ENCODE peak calls at places on chromosomes 12 and 14, in nine cellular contexts. P is uterus, M is suprapubic skin, Q is K562, B is heart left ventricle, V is body of pancreas, Z is tibial nerve, A is transverse colon, E is H1. N is an unnamed sample.

GRCh38 chr12:109461846-109462766 is 15.0 kb downstream of the KCTD10 start:
- DNase-seq in P (peak; percentile 88), A (peak; percentile 85), Q (peak; percentile 45), E (no peak), M (peak; percentile 94), Z (peak; percentile 89), V (peak; percentile 59), B (peak; percentile 91), N (peak; percentile 92)

GRCh38 chr14:22685467-22685866 is 41.3 kb upstream of the OR6J1 start:
- DNase-seq in V (no peak), B (no peak), E (no peak), M (no peak), Z (no peak), A (no peak), P (no peak), Q (no peak), N (no peak)

GRCh38 chr12:59787610-59788009 is 191.8 kb downstream of the SLC16A7 start:
- DNase-seq in M (no peak), A (no peak), P (no peak), Q (no peak), E (no peak), B (no peak), V (no peak), Z (no peak), N (no peak)

GRCh38 chr12:39892146-39892545 is 213.7 kb downstream of the SLC2A13 start:
- DNase-seq in M (no peak), B (no peak), E (no peak), Z (no peak), Q (no peak), A (no peak), V (peak; percentile 21), P (no peak), N (no peak)

GRCh38 chr14:105974902-105975301 is 448.5 kb downstream of the TMEM121 start:
- DNase-seq in V (no peak), B (no peak), M (no peak), A (peak; percentile 19), Q (peak; percentile 41), Z (no peak), E (peak; percentile 37), P (no peak), N (no peak)

GRCh38 chr14:22900088-22900799 is 17.2 kb downstream of the REM2 start:
- DNase-seq in E (peak; percentile 58), V (peak; percentile 21), Q (peak; percentile 71), P (no peak), A (peak; percentile 44), M (no peak), B (no peak), Z (peak; percentile 78), N (peak; percentile 35)

GRCh38 chr12:49342066-49342913 is 4.4 kb upstream of the DNAJC22 start:
- DNase-seq in M (peak; percentile 85), Q (peak; percentile 94), B (peak; percentile 88), A (peak; percentile 88), Z (peak; percentile 40), P (peak; percentile 73), E (peak; percentile 99), V (peak; percentile 82), N (peak; percentile 86)

GRCh38 chr12:54172102-54172630 is 16.6 kb downstream of the SMUG1 start:
- DNase-seq in V (no peak), Z (no peak), E (no peak), A (no peak), B (no peak), Q (no peak), M (no peak), P (no peak), N (no peak)

GRCh38 chr14:70804556-70805162 is 4.7 kb downstream of the MAP3K9 start:
- DNase-seq in M (no peak), E (no peak), V (no peak), P (no peak), A (no peak), Z (no peak), Q (no peak), B (no peak), N (no peak)

GRCh38 chr12:118013283-118013682 is 3.2 kb upstream of the RFC5 start:
- DNase-seq in M (no peak), E (no peak), Z (no peak), B (no peak), P (no peak), V (no peak), Q (no peak), A (no peak), N (no peak)

GRCh38 chr14:75221797-75222196 is 45.4 kb upstream of the TMED10 start:
- DNase-seq in B (no peak), A (no peak), E (no peak), V (no peak), Z (no peak), M (no peak), P (no peak), Q (no peak), N (no peak)

GRCh38 chr14:75220097-75220496 is 43.7 kb upstream of the TMED10 start:
- DNase-seq in V (no peak), E (no peak), P (no peak), M (no peak), B (no peak), Z (no peak), A (no peak), Q (no peak), N (no peak)

GRCh38 chr14:75223664-75224154 is 47.3 kb upstream of the TMED10 start:
- DNase-seq in P (no peak), Q (no peak), M (no peak), E (no peak), Z (no peak), B (no peak), A (peak; percentile 51), V (peak; percentile 66), N (no peak)

GRCh38 chr14:75224561-75224960 is 48.1 kb upstream of the TMED10 start:
- DNase-seq in V (no peak), P (no peak), M (no peak), Q (no peak), B (no peak), A (no peak), E (no peak), Z (no peak), N (no peak)

DNA sequence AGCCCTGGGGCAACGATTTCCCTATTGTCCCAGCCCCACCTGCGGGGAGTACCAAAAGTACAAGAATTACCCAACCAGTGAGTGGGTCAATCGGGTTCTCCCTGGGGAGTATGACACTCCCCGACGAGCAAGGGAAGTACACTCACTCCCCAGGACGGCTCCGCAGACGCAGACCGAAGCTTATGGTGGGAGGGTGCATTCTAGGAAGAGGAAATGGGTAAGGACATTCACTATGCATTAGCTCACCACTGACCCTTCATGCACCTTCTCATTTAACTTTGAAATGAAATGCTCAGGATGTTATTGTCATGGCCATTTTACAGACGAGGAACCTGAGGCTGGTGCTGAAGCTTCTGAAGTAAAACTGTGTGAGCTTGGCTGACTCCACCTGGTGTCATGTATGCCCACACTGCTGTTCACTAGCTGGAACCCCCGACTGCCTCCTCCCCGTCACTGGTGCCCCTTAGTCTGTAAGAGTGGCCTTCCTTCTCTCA is 45.8 kb upstream of the TMED10 start:
- DNase-seq in B (no peak), M (no peak), A (no peak), E (no peak), Z (no peak), P (no peak), Q (no peak), V (no peak), N (no peak)
- TF ChIP-seq POLR2A in B (no peak), M (no peak), A (no peak), E (no peak), Z (no peak), P (no peak), Q (no peak), V (no peak), N (no peak)

GRCh38 chr14:95156765-95157194 is 549 bp downstream of the DICER1 start:
- DNase-seq in B (peak; percentile 72), E (peak; percentile 58), P (peak; percentile 35), M (peak; percentile 67), Q (no peak), A (peak; percentile 36), Z (peak; percentile 12), V (peak; percentile 60), N (peak; percentile 66)

GRCh38 chr14:95155044-95155443 is 2.3 kb downstream of the DICER1 start:
- DNase-seq in P (no peak), M (no peak), Z (no peak), E (no peak), B (no peak), V (no peak), A (no peak), Q (no peak), N (no peak)

GRCh38 chr14:95156153-95156764 is 1.1 kb downstream of the DICER1 start:
- DNase-seq in P (no peak), A (no peak), V (no peak), Q (no peak), M (no peak), Z (no peak), B (no peak), E (no peak), N (peak; percentile 17)

GRCh38 chr14:95157195-95157986 is at the start of gene DICER1:
- DNase-seq in A (peak; percentile 98), E (peak; percentile 98), B (peak; percentile 99), V (peak; percentile 98), Z (peak; percentile 98), M (peak; percentile 98), P (peak; percentile 98), Q (peak; percentile 100), N (peak; percentile 98)

GRCh38 chr14:95157987-95158712 is 821 bp upstream of the DICER1 start:
- DNase-seq in E (no peak), M (no peak), P (no peak), B (no peak), Q (peak; percentile 17), Z (no peak), V (no peak), A (no peak), N (no peak)
- TF ChIP-seq POLR2A in E (no peak), M (no peak), P (no peak), B (no peak), Q (no peak), Z (no peak), V (no peak), A (no peak), N (no peak)

GRCh38 chr14:37363661-37364060 is 165.9 kb downstream of the MIPOL1 start:
- DNase-seq in E (no peak), V (no peak), Q (no peak), P (no peak), B (no peak), A (no peak), Z (no peak), M (no peak), N (no peak)

GRCh38 chr14:37369446-37369845 is 171.7 kb downstream of the MIPOL1 start:
- DNase-seq in V (no peak), Z (no peak), B (no peak), A (no peak), E (no peak), P (no peak), Q (no peak), M (no peak), N (no peak)
- TF ChIP-seq POLR2A in V (no peak), Z (no peak), B (no peak), A (no peak), E (no peak), P (no peak), Q (no peak), M (no peak), N (no peak)

DNA sequence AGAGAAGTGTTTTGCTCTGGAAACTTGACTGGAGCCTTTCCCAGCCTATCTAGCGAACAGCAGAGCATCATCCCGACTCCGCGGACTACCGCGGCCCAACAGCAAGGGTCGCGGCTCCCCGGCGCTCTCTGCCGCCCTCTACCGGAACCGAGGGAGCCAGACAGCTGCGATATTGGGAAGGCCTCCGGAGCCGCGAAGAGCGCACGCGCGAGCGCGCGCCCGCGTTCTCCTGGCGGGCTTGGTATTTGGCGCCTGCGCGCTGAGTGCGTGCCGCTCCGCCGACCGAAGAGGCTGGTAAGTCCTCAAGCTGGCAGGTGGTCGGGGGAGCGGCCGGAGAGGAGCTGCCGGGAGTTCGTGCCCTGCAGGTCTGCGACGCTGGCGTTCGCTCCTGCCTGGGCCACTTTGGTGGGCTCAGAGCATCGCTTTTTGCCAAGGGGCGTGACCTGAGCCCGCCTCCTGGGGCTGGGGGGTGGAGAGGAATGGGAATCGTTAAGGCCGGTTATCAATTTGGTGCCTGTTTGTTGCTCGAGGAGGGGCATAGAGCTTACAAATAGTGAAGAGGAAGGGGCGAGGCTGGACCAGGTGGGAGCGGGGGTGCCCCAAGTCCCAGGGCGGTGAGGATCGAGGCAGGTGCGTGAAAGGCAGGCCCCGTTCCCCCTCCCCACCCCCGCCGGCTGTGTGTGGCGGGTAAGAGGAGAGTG is at the start of gene TMEM106C:
- DNase-seq in P (peak; percentile 94), B (peak; percentile 97), E (peak; percentile 97), A (peak; percentile 94), M (peak; percentile 91), Z (peak; percentile 76), Q (peak; percentile 98), V (peak; percentile 93), N (peak; percentile 94)
- TF ChIP-seq POLR2A in P (peak; percentile 47), B (no peak), E (no peak), A (peak; percentile 72), M (no peak), Z (peak; percentile 45), Q (no peak), V (peak; percentile 71), N (peak; percentile 62)

N was measured in thyroid gland.